ENCODE peak calls at places on chromosome 13, in eight cellular contexts. One of them, this sample, is unnamed.
A peak's percentile ranks its signal among the peaks of the same experiment; 100 is the strongest.

GRCh38 chr13:20810808-20811207 is 37.0 kb upstream of the EEF1AKMT1 start:
- DNase-seq in adrenal gland: no peak
- DNase-seq in fibroblast of gingiva: no peak
- DNase-seq in CD8-positive, alpha-beta T cell: no peak
- DNase-seq in C1 segment of cervical spinal cord: no peak
- DNase-seq in lower lobe of right lung: no peak
- DNase-seq in choroid plexus epithelial cell: no peak
- DNase-seq in epithelial cell of prostate: no peak
- DNase-seq in this sample: no peak

GRCh38 chr13:42626461-42626860 is 52.5 kb downstream of the TNFSF11 start:
- DNase-seq in lower lobe of right lung: no peak
- DNase-seq in fibroblast of gingiva: no peak
- DNase-seq in epithelial cell of prostate: peak; percentile 26
- DNase-seq in CD8-positive, alpha-beta T cell: no peak
- DNase-seq in choroid plexus epithelial cell: no peak
- DNase-seq in C1 segment of cervical spinal cord: no peak
- DNase-seq in adrenal gland: no peak
- DNase-seq in this sample: no peak

GRCh38 chr13:36606060-36606459 is 67.8 kb upstream of the SERTM1 start:
- DNase-seq in C1 segment of cervical spinal cord: no peak
- DNase-seq in epithelial cell of prostate: no peak
- DNase-seq in choroid plexus epithelial cell: no peak
- DNase-seq in fibroblast of gingiva: no peak
- DNase-seq in CD8-positive, alpha-beta T cell: no peak
- DNase-seq in adrenal gland: no peak
- DNase-seq in lower lobe of right lung: no peak
- DNase-seq in this sample: no peak

GRCh38 chr13:104385409-104385808 is 1319.2 kb upstream of the SLC10A2 start:
- DNase-seq in adrenal gland: no peak
- DNase-seq in epithelial cell of prostate: peak; percentile 45
- DNase-seq in choroid plexus epithelial cell: peak; percentile 77
- DNase-seq in C1 segment of cervical spinal cord: no peak
- DNase-seq in lower lobe of right lung: no peak
- DNase-seq in fibroblast of gingiva: no peak
- DNase-seq in CD8-positive, alpha-beta T cell: no peak
- DNase-seq in this sample: no peak

GRCh38 chr13:108734676-108735075 is 105.3 kb downstream of the MYO16 start:
- DNase-seq in fibroblast of gingiva: no peak
- DNase-seq in lower lobe of right lung: no peak
- DNase-seq in adrenal gland: no peak
- DNase-seq in choroid plexus epithelial cell: no peak
- DNase-seq in C1 segment of cervical spinal cord: no peak
- DNase-seq in epithelial cell of prostate: no peak
- DNase-seq in CD8-positive, alpha-beta T cell: no peak
- DNase-seq in this sample: no peak

GRCh38 chr13:77544765-77545316 is 9.3 kb downstream of the SCEL start:
- DNase-seq in adrenal gland: no peak
- DNase-seq in CD8-positive, alpha-beta T cell: no peak
- DNase-seq in C1 segment of cervical spinal cord: no peak
- DNase-seq in fibroblast of gingiva: no peak
- DNase-seq in epithelial cell of prostate: no peak
- DNase-seq in choroid plexus epithelial cell: no peak
- DNase-seq in lower lobe of right lung: no peak
- DNase-seq in this sample: no peak

GRCh38 chr13:106349080-106349841 is 186.2 kb downstream of the EFNB2 start:
- DNase-seq in epithelial cell of prostate: peak; percentile 74
- DNase-seq in lower lobe of right lung: peak; percentile 48
- DNase-seq in CD8-positive, alpha-beta T cell: no peak
- DNase-seq in adrenal gland: no peak
- DNase-seq in C1 segment of cervical spinal cord: no peak
- DNase-seq in choroid plexus epithelial cell: peak; percentile 36
- DNase-seq in fibroblast of gingiva: no peak
- DNase-seq in this sample: no peak

GRCh38 chr13:32150794-32151193 is 119.2 kb downstream of the FRY start:
- DNase-seq in choroid plexus epithelial cell: peak; percentile 65
- DNase-seq in fibroblast of gingiva: peak; percentile 90
- DNase-seq in lower lobe of right lung: no peak
- DNase-seq in adrenal gland: peak; percentile 70
- DNase-seq in C1 segment of cervical spinal cord: no peak
- DNase-seq in CD8-positive, alpha-beta T cell: no peak
- DNase-seq in epithelial cell of prostate: no peak
- DNase-seq in this sample: no peak

GRCh38 chr13:98937911-98938381 is 39.9 kb downstream of the DOCK9 start:
- DNase-seq in C1 segment of cervical spinal cord: no peak
- DNase-seq in lower lobe of right lung: no peak
- DNase-seq in choroid plexus epithelial cell: peak; percentile 66
- DNase-seq in CD8-positive, alpha-beta T cell: no peak
- DNase-seq in epithelial cell of prostate: no peak
- DNase-seq in fibroblast of gingiva: peak; percentile 10
- DNase-seq in adrenal gland: no peak
- DNase-seq in this sample: no peak

GRCh38 chr13:30486230-30487074 is 20.7 kb upstream of the HMGB1 start:
- DNase-seq in adrenal gland: no peak
- DNase-seq in CD8-positive, alpha-beta T cell: no peak
- DNase-seq in lower lobe of right lung: no peak
- DNase-seq in epithelial cell of prostate: peak; percentile 31
- DNase-seq in choroid plexus epithelial cell: no peak
- DNase-seq in C1 segment of cervical spinal cord: no peak
- DNase-seq in fibroblast of gingiva: no peak
- DNase-seq in this sample: no peak

GRCh38 chr13:22596157-22596863 is 584.5 kb upstream of the SGCG start:
- DNase-seq in lower lobe of right lung: no peak
- DNase-seq in C1 segment of cervical spinal cord: no peak
- DNase-seq in epithelial cell of prostate: no peak
- DNase-seq in CD8-positive, alpha-beta T cell: no peak
- DNase-seq in choroid plexus epithelial cell: no peak
- DNase-seq in fibroblast of gingiva: no peak
- DNase-seq in adrenal gland: peak; percentile 83
- DNase-seq in this sample: no peak

GRCh38 chr13:94917814-94918213 is 205.5 kb upstream of the SOX21 start:
- DNase-seq in CD8-positive, alpha-beta T cell: no peak
- DNase-seq in choroid plexus epithelial cell: peak; percentile 9
- DNase-seq in C1 segment of cervical spinal cord: no peak
- DNase-seq in fibroblast of gingiva: no peak
- DNase-seq in adrenal gland: no peak
- DNase-seq in lower lobe of right lung: no peak
- DNase-seq in epithelial cell of prostate: no peak
- DNase-seq in this sample: no peak

GRCh38 chr13:69820180-69820579 is 287.4 kb upstream of the ATXN8OS start:
- DNase-seq in C1 segment of cervical spinal cord: no peak
- DNase-seq in fibroblast of gingiva: no peak
- DNase-seq in epithelial cell of prostate: no peak
- DNase-seq in lower lobe of right lung: no peak
- DNase-seq in adrenal gland: no peak
- DNase-seq in CD8-positive, alpha-beta T cell: no peak
- DNase-seq in choroid plexus epithelial cell: no peak
- DNase-seq in this sample: no peak

GRCh38 chr13:26555413-26555812 is 2.1 kb upstream of the WASF3 start:
- DNase-seq in lower lobe of right lung: no peak
- DNase-seq in CD8-positive, alpha-beta T cell: no peak
- DNase-seq in choroid plexus epithelial cell: no peak
- DNase-seq in C1 segment of cervical spinal cord: no peak
- DNase-seq in fibroblast of gingiva: no peak
- DNase-seq in epithelial cell of prostate: no peak
- DNase-seq in adrenal gland: no peak
- DNase-seq in this sample: no peak

GRCh38 chr13:87235621-87236020 is 435.6 kb upstream of the SLITRK5 start:
- DNase-seq in lower lobe of right lung: no peak
- DNase-seq in CD8-positive, alpha-beta T cell: no peak
- DNase-seq in adrenal gland: no peak
- DNase-seq in epithelial cell of prostate: no peak
- DNase-seq in choroid plexus epithelial cell: no peak
- DNase-seq in C1 segment of cervical spinal cord: no peak
- DNase-seq in fibroblast of gingiva: no peak
- DNase-seq in this sample: no peak

GRCh38 chr13:27088619-27089018 is 83.0 kb downstream of the USP12 start:
- DNase-seq in CD8-positive, alpha-beta T cell: no peak
- DNase-seq in choroid plexus epithelial cell: no peak
- DNase-seq in adrenal gland: no peak
- DNase-seq in C1 segment of cervical spinal cord: no peak
- DNase-seq in epithelial cell of prostate: no peak
- DNase-seq in fibroblast of gingiva: no peak
- DNase-seq in lower lobe of right lung: no peak
- DNase-seq in this sample: no peak

GRCh38 chr13:36030670-36031331 is 100.4 kb downstream of the DCLK1 start:
- DNase-seq in fibroblast of gingiva: no peak
- DNase-seq in epithelial cell of prostate: peak; percentile 44
- DNase-seq in C1 segment of cervical spinal cord: no peak
- DNase-seq in lower lobe of right lung: no peak
- DNase-seq in choroid plexus epithelial cell: peak; percentile 90
- DNase-seq in adrenal gland: peak; percentile 61
- DNase-seq in CD8-positive, alpha-beta T cell: no peak
- DNase-seq in this sample: no peak

GRCh38 chr13:47897411-47898050 is 103.5 kb downstream of the SUCLA2 start:
- DNase-seq in fibroblast of gingiva: no peak
- DNase-seq in epithelial cell of prostate: no peak
- DNase-seq in CD8-positive, alpha-beta T cell: no peak
- DNase-seq in adrenal gland: no peak
- DNase-seq in lower lobe of right lung: no peak
- DNase-seq in choroid plexus epithelial cell: peak; percentile 75
- DNase-seq in C1 segment of cervical spinal cord: no peak
- DNase-seq in this sample: no peak

This sample was measured in T-helper 1 cell.